ENCODE peak calls at places on chromosomes 3 and 15, in seven cellular contexts. One of them, this sample, is unnamed.

GRCh38 chr3:12921736-12922135 is 80.4 kb upstream of the RPL32 start:
- DNase-seq in pancreas: no peak
- DNase-seq in Caco-2: no peak
- DNase-seq in IMR-90: peak; percentile 23
- DNase-seq in GM12878: no peak
- DNase-seq in CD8-positive, alpha-beta T cell: no peak
- DNase-seq in lower lobe of right lung: no peak
- DNase-seq in this sample: no peak

GRCh38 chr15:60720493-60721231 is 241.7 kb upstream of the ICE2 start:
- DNase-seq in lower lobe of right lung: no peak
- DNase-seq in GM12878: peak; percentile 67
- DNase-seq in CD8-positive, alpha-beta T cell: peak; percentile 10
- DNase-seq in IMR-90: no peak
- DNase-seq in Caco-2: no peak
- DNase-seq in pancreas: no peak
- DNase-seq in this sample: no peak

GRCh38 chr15:88375234-88375926 is 91.8 kb downstream of the MRPL46 start:
- DNase-seq in GM12878: no peak
- DNase-seq in CD8-positive, alpha-beta T cell: no peak
- DNase-seq in lower lobe of right lung: no peak
- DNase-seq in Caco-2: no peak
- DNase-seq in IMR-90: peak; percentile 74
- DNase-seq in pancreas: no peak
- DNase-seq in this sample: peak; percentile 53

GRCh38 chr15:60283936-60284335 is 113.8 kb downstream of the ANXA2 start:
- DNase-seq in pancreas: no peak
- DNase-seq in IMR-90: no peak
- DNase-seq in lower lobe of right lung: no peak
- DNase-seq in GM12878: no peak
- DNase-seq in Caco-2: no peak
- DNase-seq in CD8-positive, alpha-beta T cell: no peak
- DNase-seq in this sample: no peak

GRCh38 chr3:189907803-189908202 is 212.9 kb downstream of the P3H2 start:
- DNase-seq in lower lobe of right lung: no peak
- DNase-seq in pancreas: no peak
- DNase-seq in Caco-2: no peak
- DNase-seq in GM12878: no peak
- DNase-seq in IMR-90: no peak
- DNase-seq in CD8-positive, alpha-beta T cell: no peak
- DNase-seq in this sample: no peak

GRCh38 chr3:53154731-53155320 is 6.2 kb upstream of the PRKCD start:
- DNase-seq in pancreas: peak; percentile 63
- DNase-seq in lower lobe of right lung: peak; percentile 71
- DNase-seq in GM12878: no peak
- DNase-seq in Caco-2: no peak
- DNase-seq in CD8-positive, alpha-beta T cell: no peak
- DNase-seq in IMR-90: no peak
- DNase-seq in this sample: no peak

GRCh38 chr3:179973931-179974361 is 62.8 kb downstream of the PEX5L start:
- DNase-seq in GM12878: no peak
- DNase-seq in CD8-positive, alpha-beta T cell: no peak
- DNase-seq in IMR-90: no peak
- DNase-seq in Caco-2: no peak
- DNase-seq in lower lobe of right lung: no peak
- DNase-seq in pancreas: no peak
- DNase-seq in this sample: no peak

GRCh38 chr3:125681146-125681545 is 85.8 kb upstream of the OSBPL11 start:
- DNase-seq in Caco-2: no peak
- DNase-seq in lower lobe of right lung: no peak
- DNase-seq in pancreas: no peak
- DNase-seq in GM12878: no peak
- DNase-seq in CD8-positive, alpha-beta T cell: no peak
- DNase-seq in IMR-90: no peak
- DNase-seq in this sample: no peak

GRCh38 chr3:40780341-40780800 is 255.6 kb downstream of the ZNF621 start:
- DNase-seq in Caco-2: no peak
- DNase-seq in CD8-positive, alpha-beta T cell: no peak
- DNase-seq in pancreas: peak; percentile 65
- DNase-seq in lower lobe of right lung: peak; percentile 78
- DNase-seq in IMR-90: no peak
- DNase-seq in GM12878: no peak
- DNase-seq in this sample: no peak

GRCh38 chr3:184563941-184564684 is 2.5 kb downstream of the EPHB3 start:
- DNase-seq in IMR-90: no peak
- DNase-seq in lower lobe of right lung: no peak
- DNase-seq in Caco-2: no peak
- DNase-seq in pancreas: no peak
- DNase-seq in GM12878: no peak
- DNase-seq in CD8-positive, alpha-beta T cell: no peak
- DNase-seq in this sample: no peak

GRCh38 chr3:184562146-184562861 is 719 bp downstream of the EPHB3 start:
- DNase-seq in pancreas: peak; percentile 58
- DNase-seq in Caco-2: no peak
- DNase-seq in IMR-90: no peak
- DNase-seq in GM12878: no peak
- DNase-seq in lower lobe of right lung: no peak
- DNase-seq in CD8-positive, alpha-beta T cell: no peak
- DNase-seq in this sample: no peak

GRCh38 chr3:184562875-184563568 is 1.4 kb downstream of the EPHB3 start:
- DNase-seq in pancreas: no peak
- DNase-seq in CD8-positive, alpha-beta T cell: no peak
- DNase-seq in GM12878: no peak
- DNase-seq in Caco-2: no peak
- DNase-seq in IMR-90: peak; percentile 22
- DNase-seq in lower lobe of right lung: no peak
- DNase-seq in this sample: no peak

GRCh38 chr3:184564685-184565385 is 3.2 kb downstream of the EPHB3 start:
- DNase-seq in Caco-2: no peak
- DNase-seq in IMR-90: no peak
- DNase-seq in pancreas: no peak
- DNase-seq in lower lobe of right lung: no peak
- DNase-seq in CD8-positive, alpha-beta T cell: no peak
- DNase-seq in GM12878: no peak
- DNase-seq in this sample: no peak

DNA sequence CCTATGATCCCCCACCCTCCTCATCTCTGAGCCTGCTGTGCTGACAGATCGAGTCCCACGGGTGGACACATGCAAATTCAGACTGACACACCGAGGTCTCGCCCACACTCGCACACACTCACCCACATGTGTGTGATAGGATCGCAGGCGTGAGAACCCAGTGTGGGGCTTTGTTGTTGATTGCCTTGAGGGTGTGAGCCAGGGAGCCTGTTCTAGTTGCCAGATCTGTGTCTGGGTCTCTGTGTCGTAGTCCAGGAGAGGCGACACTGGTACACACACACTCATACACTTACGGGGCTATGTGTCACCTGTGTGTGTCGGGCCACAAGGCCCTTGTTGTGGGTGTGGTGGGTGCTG is 2.0 kb downstream of the EPHB3 start:
- DNase-seq in CD8-positive, alpha-beta T cell: no peak
- DNase-seq in pancreas: no peak
- DNase-seq in GM12878: no peak
- DNase-seq in lower lobe of right lung: no peak
- DNase-seq in IMR-90: no peak
- DNase-seq in Caco-2: no peak
- DNase-seq in this sample: no peak
- H3K4me3 ChIP-seq in CD8-positive, alpha-beta T cell: no peak overlapping the region
- H3K4me3 ChIP-seq in pancreas: peak overlapping the region; percentile 86
- H3K4me3 ChIP-seq in GM12878: no peak overlapping the region
- H3K4me3 ChIP-seq in lower lobe of right lung: peak overlapping the region; percentile 66
- H3K4me3 ChIP-seq in IMR-90: peak overlapping the region; percentile 50
- H3K4me3 ChIP-seq in Caco-2: no peak overlapping the region
- H3K4me3 ChIP-seq in this sample: no peak overlapping the region

DNA sequence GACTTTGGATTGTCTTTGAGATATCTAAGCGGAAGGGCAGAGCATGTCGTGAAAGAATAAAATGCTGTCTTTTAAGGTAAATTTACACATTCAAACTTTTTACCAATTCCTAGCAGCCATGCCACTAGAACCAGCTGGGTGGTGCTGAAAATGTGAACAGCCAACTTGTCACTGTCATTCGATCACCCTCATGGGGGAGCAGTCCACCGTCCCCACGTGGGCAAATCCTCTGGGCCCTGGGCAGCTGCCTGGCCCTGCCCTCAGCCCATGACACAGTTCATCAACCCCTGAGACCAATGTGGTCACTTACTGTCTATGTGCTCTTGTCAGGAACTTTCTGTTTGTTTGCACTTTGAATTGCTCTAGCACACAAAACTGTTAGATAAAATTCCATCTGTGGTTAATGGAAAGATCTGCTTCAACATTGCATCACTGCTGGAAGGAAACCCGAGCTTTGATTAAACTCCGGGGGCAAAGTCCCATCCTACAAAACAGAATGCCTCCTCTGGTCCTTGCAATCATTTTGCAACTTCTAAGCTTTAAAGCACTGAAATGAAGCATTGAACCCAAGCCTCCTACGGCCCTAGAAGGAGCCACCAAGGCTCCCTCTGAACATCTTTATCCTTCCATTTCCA is 50.1 kb downstream of the PCSK6 start:
- DNase-seq in CD8-positive, alpha-beta T cell: no peak
- DNase-seq in pancreas: no peak
- DNase-seq in GM12878: no peak
- DNase-seq in IMR-90: no peak
- DNase-seq in lower lobe of right lung: no peak
- DNase-seq in Caco-2: peak; percentile 77
- DNase-seq in this sample: no peak
- H3K36me3 ChIP-seq in CD8-positive, alpha-beta T cell: no peaks in the 10 kb centered on the region
- H3K36me3 ChIP-seq in pancreas: no peaks in the 10 kb centered on the region
- H3K36me3 ChIP-seq in GM12878: no peaks in the 10 kb centered on the region
- H3K36me3 ChIP-seq in IMR-90: no peaks in the 10 kb centered on the region
- H3K36me3 ChIP-seq in lower lobe of right lung: no peaks in the 10 kb centered on the region
- H3K36me3 ChIP-seq in Caco-2: no peaks in the 10 kb centered on the region
- H3K36me3 ChIP-seq in this sample: no peaks in the 10 kb centered on the region

GRCh38 chr15:25671132-25671531 is 192.0 kb downstream of the ATP10A start:
- DNase-seq in GM12878: no peak
- DNase-seq in CD8-positive, alpha-beta T cell: no peak
- DNase-seq in Caco-2: no peak
- DNase-seq in IMR-90: peak; percentile 50
- DNase-seq in pancreas: no peak
- DNase-seq in lower lobe of right lung: no peak
- DNase-seq in this sample: no peak

GRCh38 chr15:25667829-25668228 is 195.3 kb downstream of the ATP10A start:
- DNase-seq in pancreas: no peak
- DNase-seq in lower lobe of right lung: no peak
- DNase-seq in Caco-2: no peak
- DNase-seq in GM12878: no peak
- DNase-seq in IMR-90: no peak
- DNase-seq in CD8-positive, alpha-beta T cell: no peak
- DNase-seq in this sample: no peak

GRCh38 chr15:25670025-25670554 is 193.0 kb downstream of the ATP10A start:
- DNase-seq in lower lobe of right lung: no peak
- DNase-seq in IMR-90: peak; percentile 76
- DNase-seq in CD8-positive, alpha-beta T cell: no peak
- DNase-seq in pancreas: no peak
- DNase-seq in GM12878: no peak
- DNase-seq in Caco-2: peak; percentile 19
- DNase-seq in this sample: no peak

GRCh38 chr15:25668236-25668635 is 194.9 kb downstream of the ATP10A start:
- DNase-seq in pancreas: no peak
- DNase-seq in lower lobe of right lung: no peak
- DNase-seq in IMR-90: no peak
- DNase-seq in CD8-positive, alpha-beta T cell: no peak
- DNase-seq in GM12878: no peak
- DNase-seq in Caco-2: no peak
- DNase-seq in this sample: no peak

GRCh38 chr15:25668901-25669300 is 194.2 kb downstream of the ATP10A start:
- DNase-seq in lower lobe of right lung: no peak
- DNase-seq in pancreas: no peak
- DNase-seq in IMR-90: no peak
- DNase-seq in CD8-positive, alpha-beta T cell: no peak
- DNase-seq in GM12878: no peak
- DNase-seq in Caco-2: no peak
- DNase-seq in this sample: no peak
- TF ChIP-seq CTCF in lower lobe of right lung: no peak
- TF ChIP-seq CTCF in pancreas: no peak
- TF ChIP-seq CTCF in IMR-90: no peak
- TF ChIP-seq CTCF in CD8-positive, alpha-beta T cell: no peak
- TF ChIP-seq CTCF in GM12878: no peak
- TF ChIP-seq CTCF in Caco-2: no peak
- TF ChIP-seq CTCF in this sample: no peak

GRCh38 chr3:72383896-72384295 is 464.3 kb downstream of the SHQ1 start:
- DNase-seq in IMR-90: no peak
- DNase-seq in GM12878: no peak
- DNase-seq in CD8-positive, alpha-beta T cell: no peak
- DNase-seq in Caco-2: no peak
- DNase-seq in pancreas: no peak
- DNase-seq in lower lobe of right lung: no peak
- DNase-seq in this sample: no peak
- H3K4me3 ChIP-seq in IMR-90: no peak overlapping the region
- H3K4me3 ChIP-seq in GM12878: no peak overlapping the region
- H3K4me3 ChIP-seq in CD8-positive, alpha-beta T cell: no peak overlapping the region
- H3K4me3 ChIP-seq in Caco-2: no peak overlapping the region
- H3K4me3 ChIP-seq in pancreas: no peak overlapping the region
- H3K4me3 ChIP-seq in lower lobe of right lung: no peak overlapping the region
- H3K4me3 ChIP-seq in this sample: no peak overlapping the region

DNA sequence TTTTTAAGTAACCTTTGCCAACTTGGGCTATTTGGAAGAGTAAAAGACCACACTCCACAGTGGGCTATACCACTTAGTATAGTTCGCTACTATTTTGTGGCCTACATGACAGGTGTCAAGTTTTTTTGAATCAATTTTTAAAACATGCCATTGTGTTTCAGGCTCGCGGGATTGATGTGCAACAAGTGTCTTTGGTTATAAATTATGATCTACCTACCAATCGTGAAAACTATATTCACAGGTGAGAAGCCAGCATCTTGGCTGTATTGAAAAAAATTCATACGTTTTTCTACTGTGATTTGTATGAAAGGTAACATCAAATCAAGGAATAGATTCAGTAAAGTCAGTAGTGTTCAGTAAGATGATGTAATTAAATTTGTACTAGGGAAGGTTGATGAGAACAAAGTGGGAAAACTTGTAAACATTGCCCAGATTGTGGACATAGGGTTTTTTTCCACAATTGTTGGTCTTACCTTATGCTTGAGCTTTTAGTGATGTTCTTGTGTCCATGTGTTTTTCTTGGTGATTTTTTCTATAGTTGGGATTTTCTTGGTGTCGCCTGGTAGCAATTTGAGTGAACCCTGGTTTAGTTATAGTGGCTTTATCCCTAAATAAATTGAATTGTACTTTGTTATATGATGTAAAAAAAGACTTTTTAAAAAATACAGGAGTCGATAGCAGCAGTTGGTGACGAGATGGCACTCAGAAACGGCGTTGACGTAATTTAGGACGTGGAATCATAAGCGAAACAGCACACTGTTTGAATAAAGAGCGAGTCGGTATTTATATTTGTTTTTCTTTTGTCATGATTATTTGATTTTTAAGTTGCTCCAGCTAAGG is 4.5 kb downstream of the EIF4A2 start:
- DNase-seq in GM12878: no peak
- DNase-seq in IMR-90: no peak
- DNase-seq in lower lobe of right lung: no peak
- DNase-seq in CD8-positive, alpha-beta T cell: no peak
- DNase-seq in pancreas: no peak
- DNase-seq in Caco-2: no peak
- DNase-seq in this sample: no peak
- H3K36me3 ChIP-seq in GM12878: peaks cover 55% of the 10 kb centered on the region
- H3K36me3 ChIP-seq in IMR-90: peaks cover 49% of the 10 kb centered on the region
- H3K36me3 ChIP-seq in lower lobe of right lung: peaks cover 69% of the 10 kb centered on the region
- H3K36me3 ChIP-seq in CD8-positive, alpha-beta T cell: peaks cover 61% of the 10 kb centered on the region
- H3K36me3 ChIP-seq in pancreas: peaks cover 9% of the 10 kb centered on the region
- H3K36me3 ChIP-seq in Caco-2: peaks cover 15% of the 10 kb centered on the region
- H3K36me3 ChIP-seq in this sample: peaks cover 2% of the 10 kb centered on the region

GRCh38 chr3:182621435-182622240 is 171.7 kb upstream of the ATP11B start:
- DNase-seq in pancreas: no peak
- DNase-seq in CD8-positive, alpha-beta T cell: no peak
- DNase-seq in Caco-2: no peak
- DNase-seq in IMR-90: no peak
- DNase-seq in GM12878: no peak
- DNase-seq in lower lobe of right lung: no peak
- DNase-seq in this sample: no peak
- TF ChIP-seq CTCF in pancreas: peak; percentile 11
- TF ChIP-seq CTCF in CD8-positive, alpha-beta T cell: no peak
- TF ChIP-seq CTCF in Caco-2: peak; percentile 54
- TF ChIP-seq CTCF in IMR-90: no peak
- TF ChIP-seq CTCF in GM12878: no peak
- TF ChIP-seq CTCF in lower lobe of right lung: no peak
- TF ChIP-seq CTCF in this sample: peak; percentile 65

This sample was measured in kidney epithelial cell.